ENCODE peak calls at places on chromosome 18, in seven cellular contexts. Z is cardiac muscle cell; T is CD8-positive, alpha-beta memory T cell; I is sigmoid colon; A is OCI-LY7; W is left ventricle myocardium inferior; G is Peyer's patch. Y is an unnamed sample.

GRCh38 chr18:11984091-11984490 is 2.8 kb downstream of the IMPA2 start:
- DNase-seq in I (peak; percentile 56), G (no peak), Z (no peak), A (no peak), W (no peak), T (no peak), Y (no peak)

GRCh38 chr18:77016936-77017335 is 115.6 kb downstream of the MBP start:
- DNase-seq in Z (no peak), I (no peak), W (no peak), G (no peak), A (no peak), T (no peak), Y (no peak)

GRCh38 chr18:47619771-47620170 is 310.7 kb downstream of the SMAD2 start:
- DNase-seq in I (no peak), T (no peak), W (no peak), A (no peak), G (no peak), Z (no peak), Y (no peak)

GRCh38 chr18:59691046-59691395 is 6.2 kb downstream of the CCBE1 start:
- DNase-seq in W (no peak), A (no peak), T (no peak), I (no peak), G (no peak), Z (no peak), Y (no peak)

GRCh38 chr18:26185267-26185666 is 41.0 kb upstream of the TAF4B start:
- DNase-seq in Z (no peak), G (no peak), T (no peak), A (no peak), W (no peak), I (no peak), Y (no peak)

GRCh38 chr18:45539383-45539960 is 75.8 kb upstream of the SLC14A2 start:
- DNase-seq in T (no peak), A (no peak), I (no peak), Z (no peak), G (no peak), W (no peak), Y (no peak)

GRCh38 chr18:34971313-34971712 is 69.9 kb upstream of the MAPRE2 start:
- DNase-seq in G (no peak), T (no peak), I (no peak), W (no peak), A (no peak), Z (no peak), Y (no peak)

GRCh38 chr18:12744103-12744502 is 41.3 kb downstream of the PSMG2 start:
- DNase-seq in A (peak; percentile 74), Z (peak; percentile 33), I (no peak), W (no peak), T (peak; percentile 34), G (no peak), Y (no peak)

GRCh38 chr18:36780748-36781147 is 48.1 kb downstream of the TPGS2 start:
- DNase-seq in Z (no peak), W (no peak), G (no peak), I (no peak), A (no peak), T (no peak), Y (no peak)

GRCh38 chr18:21851327-21851961 is 110.9 kb downstream of the MIB1 start:
- DNase-seq in T (no peak), W (no peak), I (no peak), G (no peak), A (peak; percentile 32), Z (no peak), Y (no peak)

GRCh38 chr18:22088029-22088428 is 81.4 kb upstream of the GATA6 start:
- DNase-seq in G (no peak), W (no peak), I (no peak), T (no peak), Z (no peak), A (no peak), Y (peak; percentile 69)

GRCh38 chr18:55265130-55265675 is 305.9 kb upstream of the CCDC68 start:
- DNase-seq in Z (no peak), W (no peak), A (no peak), I (no peak), G (no peak), T (no peak), Y (no peak)

GRCh38 chr18:79302120-79302519 is 93.6 kb upstream of the NFATC1 start:
- DNase-seq in A (no peak), W (no peak), G (no peak), I (no peak), Z (no peak), T (no peak), Y (no peak)

GRCh38 chr18:51801515-51801914 is 538.5 kb upstream of the DCC start:
- DNase-seq in G (no peak), I (no peak), W (no peak), T (no peak), A (no peak), Z (no peak), Y (no peak)

GRCh38 chr18:42922363-42922762 is 193.1 kb downstream of the RIT2 start:
- DNase-seq in Z (no peak), W (no peak), I (no peak), A (no peak), G (no peak), T (no peak), Y (no peak)

GRCh38 chr18:12088731-12089375 is 4.8 kb upstream of the ANKRD62 start:
- DNase-seq in W (no peak), I (no peak), G (no peak), T (no peak), A (no peak), Z (no peak), Y (no peak)

GRCh38 chr18:78242796-78243195 is 736.8 kb upstream of the SALL3 start:
- DNase-seq in W (peak; percentile 49), A (no peak), G (no peak), T (no peak), Z (no peak), I (no peak), Y (no peak)

GRCh38 chr18:44507729-44508325 is 172.9 kb upstream of the SETBP1 start:
- DNase-seq in A (peak; percentile 1), T (peak; percentile 6), I (no peak), Z (peak; percentile 37), G (peak; percentile 72), W (peak; percentile 18), Y (peak; percentile 30)

GRCh38 chr18:56139792-56140254 is 498.6 kb downstream of the TXNL1 start:
- DNase-seq in A (no peak), T (no peak), I (no peak), W (peak; percentile 51), Z (no peak), G (no peak), Y (no peak)

GRCh38 chr18:35344736-35345459 is 678 bp upstream of the ZNF24 start:
- DNase-seq in A (peak; percentile 13), Z (no peak), I (no peak), W (no peak), T (no peak), G (peak; percentile 28), Y (peak; percentile 35)

DNA sequence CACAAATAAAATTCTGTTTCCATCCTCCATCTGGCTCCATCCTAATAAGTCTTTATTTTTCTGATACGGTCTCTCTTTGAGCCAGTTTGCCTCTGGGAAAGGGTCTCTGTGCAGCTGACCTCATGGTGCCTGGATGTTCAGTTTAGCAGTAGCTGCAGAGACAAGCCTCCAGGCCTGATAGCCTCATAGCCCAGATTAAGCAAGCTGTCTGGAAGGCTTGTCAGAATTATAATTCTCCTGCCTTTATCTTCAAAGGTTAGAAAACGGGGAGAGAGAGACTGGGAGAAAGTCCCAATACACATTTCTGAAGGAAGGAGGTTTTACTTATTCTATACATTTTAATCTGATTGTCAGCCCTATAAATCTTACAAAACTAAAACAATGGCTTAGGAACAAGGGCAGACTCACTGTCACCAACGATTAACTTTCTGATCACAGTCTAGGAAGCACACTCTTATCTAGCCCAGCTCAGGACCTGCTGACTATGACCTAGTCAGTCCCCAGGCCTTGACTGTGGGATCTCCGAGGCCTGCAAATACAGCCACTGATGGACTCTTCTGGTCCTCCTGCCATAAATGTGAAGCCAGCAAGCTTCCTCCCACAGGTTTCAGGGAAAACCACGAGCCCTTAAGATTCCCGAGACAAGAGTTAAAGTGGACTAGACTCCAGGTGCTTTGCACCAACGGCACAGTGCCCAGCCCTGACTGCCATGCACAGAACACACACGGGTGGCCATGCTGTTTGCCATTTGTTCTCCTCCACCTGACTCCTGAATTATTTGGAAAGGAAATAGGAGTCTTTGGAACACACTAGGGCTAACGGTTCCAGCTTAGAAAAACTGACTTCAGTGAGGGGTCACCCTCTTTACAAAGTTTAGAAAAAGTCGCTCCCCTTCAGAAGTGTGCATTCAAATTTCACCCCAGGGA is 111.4 kb upstream of the SMAD7 start:
- DNase-seq in T (no peak), W (no peak), G (no peak), I (no peak), Z (no peak), A (no peak), Y (no peak)
- H3K27ac ChIP-seq in T (no peak overlapping the region), W (peak overlapping the region; percentile 54), G (no peak overlapping the region), I (no peak overlapping the region), Z (peak overlapping the region; percentile 82), A (peak overlapping the region; percentile 100), Y (no peak overlapping the region)

GRCh38 chr18:23240609-23240930 is 105.3 kb downstream of the CABLES1 start:
- DNase-seq in G (no peak), Z (no peak), I (no peak), W (no peak), T (no peak), A (no peak), Y (no peak)
- H3K4me1 ChIP-seq in G (no peaks in the 10 kb centered on the region), Z (no peaks in the 10 kb centered on the region), I (peaks cover 21% of the 10 kb centered on the region), W (peaks cover 26% of the 10 kb centered on the region), T (peaks cover 18% of the 10 kb centered on the region), A (peaks cover 87% of the 10 kb centered on the region), Y (no peaks in the 10 kb centered on the region)

GRCh38 chr18:6257950-6258349 is 156.8 kb downstream of the L3MBTL4 start:
- DNase-seq in G (no peak), W (no peak), I (no peak), A (no peak), T (no peak), Z (no peak), Y (no peak)

GRCh38 chr18:6261938-6262337 is 152.8 kb downstream of the L3MBTL4 start:
- DNase-seq in I (no peak), A (no peak), T (no peak), G (no peak), Z (no peak), W (no peak), Y (no peak)

GRCh38 chr18:6255121-6255742 is 159.5 kb downstream of the L3MBTL4 start:
- DNase-seq in A (no peak), G (no peak), T (no peak), I (no peak), W (no peak), Z (peak; percentile 77), Y (no peak)

GRCh38 chr18:6251084-6251483 is 163.6 kb downstream of the L3MBTL4 start:
- DNase-seq in T (no peak), I (no peak), G (no peak), Z (no peak), W (no peak), A (no peak), Y (no peak)

GRCh38 chr18:6256521-6256920 is 158.2 kb downstream of the L3MBTL4 start:
- DNase-seq in G (no peak), I (no peak), Z (no peak), W (peak; percentile 18), A (no peak), T (no peak), Y (peak; percentile 50)
- H3K27ac ChIP-seq in G (peak overlapping the region; percentile 20), I (no peak overlapping the region), Z (no peak overlapping the region), W (no peak overlapping the region), A (no peak overlapping the region), T (no peak overlapping the region), Y (peak overlapping the region; percentile 86)

DNA sequence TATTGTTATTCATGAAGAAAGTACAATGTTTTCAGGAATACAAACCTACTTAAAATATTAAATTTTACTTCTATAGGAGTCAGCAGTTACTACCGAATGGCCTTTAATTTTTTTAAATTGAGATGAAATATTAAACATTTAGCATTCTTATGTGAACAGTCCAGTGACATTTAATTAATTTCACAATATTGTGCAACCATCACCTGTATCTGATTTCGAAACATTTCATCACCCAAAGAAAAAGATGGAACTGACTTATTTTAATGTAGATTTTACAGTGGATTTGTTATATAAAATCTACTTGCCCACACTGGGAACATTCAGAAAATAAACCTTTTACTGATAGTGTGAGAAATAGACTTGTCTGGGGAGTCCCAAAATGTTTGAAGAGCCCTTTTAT is 585.2 kb upstream of the LINC00305 start:
- DNase-seq in I (no peak), W (no peak), Z (no peak), A (no peak), T (no peak), G (no peak), Y (no peak)
- H3K4me1 ChIP-seq in I (no peaks in the 10 kb centered on the region), W (no peaks in the 10 kb centered on the region), Z (no peaks in the 10 kb centered on the region), A (no peaks in the 10 kb centered on the region), T (no peaks in the 10 kb centered on the region), G (no peaks in the 10 kb centered on the region), Y (no peaks in the 10 kb centered on the region)

Y was measured in adrenal gland.